ENCODE peak calls at places on chromosomes 11 and 22, in five cellular contexts. S, U, N, J and C are unnamed samples.
A peak's percentile ranks its signal among the peaks of the same experiment; 100 is the strongest.

GRCh38 chr11:61609970-61610347 is 29.1 kb upstream of the SYT7 start:
- DNase-seq in S (no peak), U (no peak), N (peak; percentile 38), J (peak; percentile 70), C (no peak)

GRCh38 chr11:112656772-112657428 is 304.3 kb upstream of the NCAM1 start:
- DNase-seq in S (no peak), U (peak; percentile 26), N (no peak), J (no peak), C (no peak)

GRCh38 chr22:19121631-19122142 is 525 bp downstream of the DGCR2 start:
- DNase-seq in S (no peak), U (peak; percentile 24), N (peak; percentile 15), J (peak; percentile 60), C (peak; percentile 63)

GRCh38 chr11:63719987-63720386 is 38.7 kb downstream of the RTN3 start:
- DNase-seq in S (no peak), U (no peak), N (no peak), J (no peak), C (no peak)

GRCh38 chr11:70301191-70301590 is 30.7 kb downstream of the PPFIA1 start:
- DNase-seq in S (no peak), U (no peak), N (no peak), J (no peak), C (no peak)

GRCh38 chr22:46878549-46878948 is 116.1 kb downstream of the TBC1D22A start:
- DNase-seq in S (no peak), U (no peak), N (no peak), J (no peak), C (no peak)

GRCh38 chr11:97432926-97433325 is 1043.1 kb downstream of the JRKL start:
- DNase-seq in S (no peak), U (no peak), N (no peak), J (no peak), C (no peak)

GRCh38 chr11:68997124-68997994 is 15.7 kb downstream of the MRGPRF start:
- DNase-seq in S (no peak), U (no peak), N (no peak), J (no peak), C (no peak)

GRCh38 chr11:109864834-109865557 is 228.2 kb upstream of the ZC3H12C start:
- DNase-seq in S (no peak), U (no peak), N (no peak), J (no peak), C (no peak)

GRCh38 chr11:128859563-128860441 is 7.3 kb downstream of the KCNJ1 start:
- DNase-seq in S (no peak), U (peak; percentile 18), N (peak; percentile 50), J (peak; percentile 92), C (peak; percentile 75)

GRCh38 chr11:67044496-67044895 is 12.2 kb upstream of the RHOD start:
- DNase-seq in S (no peak), U (no peak), N (no peak), J (no peak), C (no peak)

GRCh38 chr22:21697866-21698265 is 32.1 kb downstream of the PPIL2 start:
- DNase-seq in S (no peak), U (no peak), N (no peak), J (no peak), C (no peak)

GRCh38 chr11:60993611-60994010 is 22.1 kb downstream of the CD6 start:
- DNase-seq in S (no peak), U (no peak), N (no peak), J (no peak), C (no peak)

GRCh38 chr11:126816655-126817054 is 183.9 kb downstream of the KIRREL3 start:
- DNase-seq in S (no peak), U (no peak), N (no peak), J (no peak), C (no peak)

GRCh38 chr22:39463931-39464390 is 7.1 kb downstream of the MGAT3 start:
- DNase-seq in S (no peak), U (peak; percentile 91), N (no peak), J (no peak), C (no peak)

GRCh38 chr22:19962909-19963806 is 21.5 kb upstream of the TXNRD2 start:
- DNase-seq in S (no peak), U (no peak), N (no peak), J (peak; percentile 87), C (no peak)

GRCh38 chr11:31106326-31106725 is 263.2 kb downstream of the DCDC1 start:
- DNase-seq in S (no peak), U (no peak), N (no peak), J (peak; percentile 18), C (no peak)

GRCh38 chr11:17930544-17931144 is 82.2 kb downstream of the SERGEF start:
- DNase-seq in S (no peak), U (no peak), N (no peak), J (no peak), C (no peak)

GRCh38 chr22:49983148-49984042 is 22.8 kb downstream of the PIM3 start:
- DNase-seq in S (no peak), U (no peak), N (no peak), J (peak; percentile 52), C (peak; percentile 83)

GRCh38 chr11:47716692-47717091 is 1.5 kb upstream of the AGBL2 start:
- DNase-seq in S (no peak), U (no peak), N (no peak), J (no peak), C (no peak)

GRCh38 chr11:8722809-8723208 is 40.2 kb downstream of the RPL27A start:
- DNase-seq in S (no peak), U (no peak), N (no peak), J (no peak), C (no peak)

GRCh38 chr11:121257976-121258375 is 34.6 kb upstream of the SC5D start:
- DNase-seq in S (no peak), U (no peak), N (no peak), J (no peak), C (no peak)

GRCh38 chr22:11627436-11627797 is 3900.6 kb upstream of the OR11H1 start:
- DNase-seq in S (no peak), U (no peak), N (no peak), J (no peak), C (no peak)

GRCh38 chr11:21654091-21654490 is 538.8 kb upstream of the ANO5 start:
- DNase-seq in S (no peak), U (no peak), N (peak; percentile 56), J (no peak), C (no peak)

GRCh38 chr22:35174398-35174797 is 82.9 kb upstream of the HMGXB4 start:
- DNase-seq in S (no peak), U (no peak), N (no peak), J (no peak), C (no peak)

GRCh38 chr11:96279421-96280290 is 63.3 kb downstream of the MAML2 start:
- DNase-seq in S (no peak), U (no peak), N (no peak), J (no peak), C (no peak)

GRCh38 chr11:119107538-119108150 is 500 bp downstream of the C2CD2L start:
- DNase-seq in S (no peak), U (no peak), N (no peak), J (no peak), C (no peak)

GRCh38 chr11:115503083-115503885 is 931 bp downstream of the CADM1 start:
- DNase-seq in S (no peak), U (peak; percentile 80), N (peak; percentile 88), J (peak; percentile 89), C (no peak)

GRCh38 chr22:35376728-35377472 is 4.0 kb upstream of the HMOX1 start:
- DNase-seq in S (peak; percentile 98), U (peak; percentile 81), N (peak; percentile 23), J (peak; percentile 99), C (peak; percentile 94)

GRCh38 chr11:134575504-134576230 is 163.6 kb upstream of the B3GAT1 start:
- DNase-seq in S (no peak), U (no peak), N (no peak), J (no peak), C (peak; percentile 44)

GRCh38 chr11:45890886-45891550 is 5.6 kb downstream of the MAPK8IP1 start:
- DNase-seq in S (no peak), U (no peak), N (no peak), J (no peak), C (no peak)

GRCh38 chr11:120209750-120210650 is 832 bp upstream of the OAF start:
- DNase-seq in S (no peak), U (no peak), N (no peak), J (no peak), C (no peak)

GRCh38 chr11:59782080-59782479 is 26.9 kb downstream of the STX3 start:
- DNase-seq in S (no peak), U (no peak), N (no peak), J (no peak), C (no peak)

GRCh38 chr22:29071261-29072045 is 1.4 kb upstream of the KREMEN1 start:
- DNase-seq in S (no peak), U (no peak), N (no peak), J (peak; percentile 64), C (peak; percentile 78)

GRCh38 chr11:64918056-64918455 is 1.0 kb upstream of the ATG2A start:
- DNase-seq in S (no peak), U (no peak), N (no peak), J (peak; percentile 29), C (no peak)

GRCh38 chr11:79312591-79313267 is 128.1 kb downstream of the TENM4 start:
- DNase-seq in S (no peak), U (no peak), N (peak; percentile 95), J (no peak), C (no peak)

GRCh38 chr22:44133901-44134511 is 46.7 kb upstream of the PARVG start:
- DNase-seq in S (no peak), U (no peak), N (no peak), J (no peak), C (no peak)

GRCh38 chr22:50027639-50028537 is 15.3 kb upstream of the IL17REL start:
- DNase-seq in S (no peak), U (peak; percentile 58), N (peak; percentile 3), J (peak; percentile 85), C (no peak)

GRCh38 chr11:496834-497564 is 10.0 kb downstream of the RNH1 start:
- DNase-seq in S (no peak), U (no peak), N (no peak), J (no peak), C (no peak)